ENCODE peak calls at places on chromosomes 7 and 10, in eight cellular contexts. One of them, this sample, is unnamed.
A peak's percentile ranks its signal among the peaks of the same experiment; 100 is the strongest.

GRCh38 chr7:77415474-77415821 is 701 bp downstream of the GSAP start:
- DNase-seq in fibroblast of the aortic adventitia: no peak
- DNase-seq in glutamatergic neuron: no peak
- DNase-seq in HFF-Myc: no peak
- DNase-seq in AG09309: no peak
- DNase-seq in hepatocyte: peak; percentile 28
- DNase-seq in A549: no peak
- DNase-seq in stomach: peak; percentile 33
- DNase-seq in this sample: no peak

GRCh38 chr7:131591674-131592328 is 35.4 kb upstream of the PODXL start:
- DNase-seq in fibroblast of the aortic adventitia: no peak
- DNase-seq in glutamatergic neuron: peak; percentile 52
- DNase-seq in HFF-Myc: no peak
- DNase-seq in AG09309: no peak
- DNase-seq in hepatocyte: no peak
- DNase-seq in A549: no peak
- DNase-seq in stomach: no peak
- DNase-seq in this sample: no peak

GRCh38 chr7:46859963-46860475 is 721.9 kb downstream of the TNS3 start:
- DNase-seq in fibroblast of the aortic adventitia: peak; percentile 41
- DNase-seq in glutamatergic neuron: no peak
- DNase-seq in HFF-Myc: no peak
- DNase-seq in AG09309: peak; percentile 58
- DNase-seq in hepatocyte: no peak
- DNase-seq in A549: no peak
- DNase-seq in stomach: no peak
- DNase-seq in this sample: no peak

GRCh38 chr7:117458977-117459583 is 20.7 kb upstream of the CFTR start:
- DNase-seq in fibroblast of the aortic adventitia: peak; percentile 59
- DNase-seq in glutamatergic neuron: no peak
- DNase-seq in HFF-Myc: peak; percentile 1
- DNase-seq in AG09309: no peak
- DNase-seq in hepatocyte: peak; percentile 52
- DNase-seq in A549: no peak
- DNase-seq in stomach: no peak
- DNase-seq in this sample: no peak

GRCh38 chr7:42432644-42433043 is 195.6 kb upstream of the GLI3 start:
- DNase-seq in fibroblast of the aortic adventitia: no peak
- DNase-seq in glutamatergic neuron: no peak
- DNase-seq in HFF-Myc: no peak
- DNase-seq in AG09309: no peak
- DNase-seq in hepatocyte: peak; percentile 23
- DNase-seq in A549: no peak
- DNase-seq in stomach: no peak
- DNase-seq in this sample: no peak

GRCh38 chr10:8453587-8453986 is 399.1 kb downstream of the GATA3 start:
- DNase-seq in fibroblast of the aortic adventitia: peak; percentile 64
- DNase-seq in glutamatergic neuron: no peak
- DNase-seq in HFF-Myc: no peak
- DNase-seq in AG09309: peak; percentile 5
- DNase-seq in hepatocyte: no peak
- DNase-seq in A549: no peak
- DNase-seq in stomach: no peak
- DNase-seq in this sample: no peak

GRCh38 chr7:115707236-115707635 is 323.3 kb downstream of the TFEC start:
- DNase-seq in fibroblast of the aortic adventitia: peak; percentile 25
- DNase-seq in glutamatergic neuron: no peak
- DNase-seq in HFF-Myc: peak; percentile 11
- DNase-seq in AG09309: no peak
- DNase-seq in hepatocyte: peak; percentile 28
- DNase-seq in A549: no peak
- DNase-seq in stomach: no peak
- DNase-seq in this sample: peak; percentile 23

GRCh38 chr7:70040971-70041766 is 442.9 kb downstream of the AUTS2 start:
- DNase-seq in fibroblast of the aortic adventitia: peak; percentile 54
- DNase-seq in glutamatergic neuron: no peak
- DNase-seq in HFF-Myc: no peak
- DNase-seq in AG09309: no peak
- DNase-seq in hepatocyte: peak; percentile 36
- DNase-seq in A549: peak; percentile 5
- DNase-seq in stomach: no peak
- DNase-seq in this sample: no peak

GRCh38 chr10:89079991-89080390 is 89.4 kb downstream of the FAS start:
- DNase-seq in fibroblast of the aortic adventitia: no peak
- DNase-seq in glutamatergic neuron: no peak
- DNase-seq in HFF-Myc: no peak
- DNase-seq in AG09309: no peak
- DNase-seq in hepatocyte: no peak
- DNase-seq in A549: no peak
- DNase-seq in stomach: no peak
- DNase-seq in this sample: no peak

GRCh38 chr10:19168584-19168983 is 120.0 kb downstream of the MALRD1 start:
- DNase-seq in fibroblast of the aortic adventitia: peak; percentile 3
- DNase-seq in glutamatergic neuron: peak; percentile 42
- DNase-seq in HFF-Myc: no peak
- DNase-seq in AG09309: no peak
- DNase-seq in hepatocyte: no peak
- DNase-seq in A549: no peak
- DNase-seq in stomach: no peak
- DNase-seq in this sample: peak; percentile 29

GRCh38 chr10:125263551-125263950 is 103.2 kb upstream of the CTBP2 start:
- DNase-seq in fibroblast of the aortic adventitia: no peak
- DNase-seq in glutamatergic neuron: no peak
- DNase-seq in HFF-Myc: no peak
- DNase-seq in AG09309: no peak
- DNase-seq in hepatocyte: no peak
- DNase-seq in A549: peak; percentile 46
- DNase-seq in stomach: no peak
- DNase-seq in this sample: no peak

GRCh38 chr7:111741811-111742240 is 179.5 kb upstream of the IMMP2L start:
- DNase-seq in fibroblast of the aortic adventitia: peak; percentile 82
- DNase-seq in glutamatergic neuron: peak; percentile 40
- DNase-seq in HFF-Myc: peak; percentile 60
- DNase-seq in AG09309: no peak
- DNase-seq in hepatocyte: peak; percentile 82
- DNase-seq in A549: peak; percentile 80
- DNase-seq in stomach: peak; percentile 69
- DNase-seq in this sample: peak; percentile 38

GRCh38 chr10:4867520-4868356 is 41.7 kb downstream of the AKR1E2 start:
- DNase-seq in fibroblast of the aortic adventitia: peak; percentile 95
- DNase-seq in glutamatergic neuron: no peak
- DNase-seq in HFF-Myc: no peak
- DNase-seq in AG09309: no peak
- DNase-seq in hepatocyte: peak; percentile 37
- DNase-seq in A549: no peak
- DNase-seq in stomach: no peak
- DNase-seq in this sample: peak; percentile 25

GRCh38 chr7:109694122-109694521 is 1124.4 kb downstream of the DNAJB9 start:
- DNase-seq in fibroblast of the aortic adventitia: no peak
- DNase-seq in glutamatergic neuron: no peak
- DNase-seq in HFF-Myc: no peak
- DNase-seq in AG09309: no peak
- DNase-seq in hepatocyte: no peak
- DNase-seq in A549: no peak
- DNase-seq in stomach: no peak
- DNase-seq in this sample: no peak

GRCh38 chr10:119341236-119342016 is 134.1 kb downstream of the GRK5 start:
- DNase-seq in fibroblast of the aortic adventitia: peak; percentile 61
- DNase-seq in glutamatergic neuron: no peak
- DNase-seq in HFF-Myc: no peak
- DNase-seq in AG09309: no peak
- DNase-seq in hepatocyte: peak; percentile 77
- DNase-seq in A549: peak; percentile 51
- DNase-seq in stomach: no peak
- DNase-seq in this sample: no peak

GRCh38 chr10:96333091-96333490 is 25.7 kb downstream of the OPALIN start:
- DNase-seq in fibroblast of the aortic adventitia: no peak
- DNase-seq in glutamatergic neuron: no peak
- DNase-seq in HFF-Myc: no peak
- DNase-seq in AG09309: no peak
- DNase-seq in hepatocyte: no peak
- DNase-seq in A549: no peak
- DNase-seq in stomach: no peak
- DNase-seq in this sample: no peak

GRCh38 chr7:74291535-74291934 is 2.3 kb downstream of the CLIP2 start:
- DNase-seq in fibroblast of the aortic adventitia: no peak
- DNase-seq in glutamatergic neuron: no peak
- DNase-seq in HFF-Myc: no peak
- DNase-seq in AG09309: no peak
- DNase-seq in hepatocyte: no peak
- DNase-seq in A549: no peak
- DNase-seq in stomach: no peak
- DNase-seq in this sample: no peak

GRCh38 chr7:74294191-74294998 is 5.2 kb downstream of the CLIP2 start:
- DNase-seq in fibroblast of the aortic adventitia: peak; percentile 69
- DNase-seq in glutamatergic neuron: peak; percentile 35
- DNase-seq in HFF-Myc: no peak
- DNase-seq in AG09309: no peak
- DNase-seq in hepatocyte: no peak
- DNase-seq in A549: no peak
- DNase-seq in stomach: no peak
- DNase-seq in this sample: no peak

GRCh38 chr7:74290999-74291441 is 1.8 kb downstream of the CLIP2 start:
- DNase-seq in fibroblast of the aortic adventitia: no peak
- DNase-seq in glutamatergic neuron: no peak
- DNase-seq in HFF-Myc: no peak
- DNase-seq in AG09309: no peak
- DNase-seq in hepatocyte: no peak
- DNase-seq in A549: no peak
- DNase-seq in stomach: no peak
- DNase-seq in this sample: no peak

GRCh38 chr7:74292757-74293576 is 3.8 kb downstream of the CLIP2 start:
- DNase-seq in fibroblast of the aortic adventitia: no peak
- DNase-seq in glutamatergic neuron: no peak
- DNase-seq in HFF-Myc: no peak
- DNase-seq in AG09309: no peak
- DNase-seq in hepatocyte: peak; percentile 86
- DNase-seq in A549: no peak
- DNase-seq in stomach: peak; percentile 85
- DNase-seq in this sample: no peak

GRCh38 chr7:74293577-74293908 is 4.3 kb downstream of the CLIP2 start:
- DNase-seq in fibroblast of the aortic adventitia: no peak
- DNase-seq in glutamatergic neuron: no peak
- DNase-seq in HFF-Myc: no peak
- DNase-seq in AG09309: no peak
- DNase-seq in hepatocyte: no peak
- DNase-seq in A549: no peak
- DNase-seq in stomach: no peak
- DNase-seq in this sample: no peak
- TF ChIP-seq CTCF in fibroblast of the aortic adventitia: no peak
- TF ChIP-seq CTCF in glutamatergic neuron: no peak
- TF ChIP-seq CTCF in HFF-Myc: no peak
- TF ChIP-seq CTCF in AG09309: no peak
- TF ChIP-seq CTCF in hepatocyte: no peak
- TF ChIP-seq CTCF in A549: no peak
- TF ChIP-seq CTCF in stomach: no peak
- TF ChIP-seq CTCF in this sample: no peak

GRCh38 chr7:100888988-100889760 is at the start of gene UFSP1:
- DNase-seq in fibroblast of the aortic adventitia: no peak
- DNase-seq in glutamatergic neuron: peak; percentile 75
- DNase-seq in HFF-Myc: no peak
- DNase-seq in AG09309: no peak
- DNase-seq in hepatocyte: no peak
- DNase-seq in A549: no peak
- DNase-seq in stomach: no peak
- DNase-seq in this sample: peak; percentile 58
- TF ChIP-seq CTCF in fibroblast of the aortic adventitia: peak; percentile 1
- TF ChIP-seq CTCF in glutamatergic neuron: no peak
- TF ChIP-seq CTCF in HFF-Myc: no peak
- TF ChIP-seq CTCF in AG09309: no peak
- TF ChIP-seq CTCF in hepatocyte: no peak
- TF ChIP-seq CTCF in A549: no peak
- TF ChIP-seq CTCF in stomach: peak; percentile 5
- TF ChIP-seq CTCF in this sample: no peak

GRCh38 chr7:79132844-79133451 is 320.5 kb downstream of the MAGI2 start:
- DNase-seq in fibroblast of the aortic adventitia: no peak
- DNase-seq in glutamatergic neuron: no peak
- DNase-seq in HFF-Myc: no peak
- DNase-seq in AG09309: no peak
- DNase-seq in hepatocyte: no peak
- DNase-seq in A549: no peak
- DNase-seq in stomach: no peak
- DNase-seq in this sample: no peak

DNA sequence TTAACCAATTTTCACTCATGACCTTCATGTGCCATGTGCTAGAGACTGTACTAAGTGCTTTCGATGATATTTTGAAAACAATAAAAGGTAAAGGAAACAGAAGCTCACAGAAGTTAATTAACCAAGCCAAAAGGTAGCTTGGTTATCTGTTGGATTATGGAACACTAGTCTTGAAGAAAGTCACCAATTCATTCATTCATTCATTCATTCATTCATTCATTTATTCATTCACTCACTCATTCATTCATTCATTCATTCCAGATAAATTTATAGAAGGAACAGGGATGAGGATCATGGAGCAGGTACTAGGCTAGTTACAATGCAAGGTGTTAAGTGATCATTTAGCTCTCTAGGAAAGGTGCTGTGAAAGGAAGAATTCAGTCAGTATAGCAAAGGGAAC is 322.8 kb downstream of the MAGI2 start:
- DNase-seq in fibroblast of the aortic adventitia: no peak
- DNase-seq in glutamatergic neuron: no peak
- DNase-seq in HFF-Myc: no peak
- DNase-seq in AG09309: no peak
- DNase-seq in hepatocyte: no peak
- DNase-seq in A549: no peak
- DNase-seq in stomach: no peak
- DNase-seq in this sample: no peak
- TF ChIP-seq CTCF in fibroblast of the aortic adventitia: no peak
- TF ChIP-seq CTCF in glutamatergic neuron: no peak
- TF ChIP-seq CTCF in HFF-Myc: no peak
- TF ChIP-seq CTCF in AG09309: no peak
- TF ChIP-seq CTCF in hepatocyte: no peak
- TF ChIP-seq CTCF in A549: no peak
- TF ChIP-seq CTCF in stomach: no peak
- TF ChIP-seq CTCF in this sample: no peak

DNA sequence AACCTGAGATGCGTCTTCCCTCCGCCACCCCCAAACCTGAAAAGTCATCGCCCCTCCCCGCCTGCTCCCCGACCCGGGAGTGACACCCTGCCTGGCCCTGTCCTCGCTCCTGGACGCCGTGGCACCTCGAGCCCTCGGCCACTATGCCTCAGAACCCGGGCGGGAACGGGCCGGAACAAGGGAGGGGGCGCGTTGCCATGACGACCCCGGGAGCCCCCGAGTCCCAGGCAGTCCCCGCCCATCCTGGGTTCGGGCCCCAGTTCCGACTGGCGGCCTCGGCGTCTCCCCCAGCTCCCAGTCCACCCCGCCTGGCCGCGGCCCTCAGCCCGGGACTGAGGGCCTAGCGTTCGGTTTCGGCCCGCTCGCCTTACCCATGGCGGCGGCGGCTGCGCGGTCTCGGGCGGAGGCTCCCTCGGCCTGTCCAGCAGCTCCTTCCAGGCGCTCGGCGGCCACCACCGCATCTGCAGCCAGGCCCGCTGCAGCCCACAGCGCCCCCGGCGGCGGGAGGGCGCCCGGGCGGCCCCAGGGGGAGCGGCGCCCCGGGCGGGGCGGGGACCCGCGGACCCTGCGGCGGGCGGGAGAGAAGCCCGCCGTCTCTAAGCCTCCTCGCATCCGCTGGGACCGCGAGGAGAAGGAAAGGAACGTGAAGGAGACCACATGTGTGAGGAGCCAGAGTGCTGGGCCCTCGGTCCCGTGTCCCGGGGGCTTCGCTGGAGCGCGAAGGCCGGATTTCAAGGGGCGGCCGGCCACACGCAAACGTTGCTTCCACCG is at the start of gene RUFY2:
- DNase-seq in fibroblast of the aortic adventitia: peak; percentile 73
- DNase-seq in glutamatergic neuron: peak; percentile 89
- DNase-seq in HFF-Myc: peak; percentile 24
- DNase-seq in AG09309: peak; percentile 14
- DNase-seq in hepatocyte: peak; percentile 92
- DNase-seq in A549: peak; percentile 59
- DNase-seq in stomach: peak; percentile 82
- DNase-seq in this sample: peak; percentile 93
- TF ChIP-seq CTCF in fibroblast of the aortic adventitia: peak; percentile 49
- TF ChIP-seq CTCF in glutamatergic neuron: peak; percentile 78
- TF ChIP-seq CTCF in HFF-Myc: peak; percentile 14
- TF ChIP-seq CTCF in AG09309: peak; percentile 23
- TF ChIP-seq CTCF in hepatocyte: peak; percentile 47
- TF ChIP-seq CTCF in A549: peak; percentile 94
- TF ChIP-seq CTCF in stomach: peak; percentile 64
- TF ChIP-seq CTCF in this sample: peak; percentile 72